ENCODE peak calls at places on chromosomes 16 and 17, in ten cellular contexts. L, W, E, V, M, A, O, T, D and G are unnamed samples. For H3K27me3, the result is how much of the 10 kb centered on the place peaks cover.

GRCh38 chr16:10551881-10552280 is 28.5 kb downstream of the EMP2 start:
- DNase-seq in L (no peak), W (no peak), E (no peak), V (no peak), M (no peak), A (no peak), O (no peak), T (no peak), D (no peak), G (no peak)

GRCh38 chr16:88532434-88533241 is 37.6 kb upstream of the ZC3H18 start:
- DNase-seq in L (no peak), W (no peak), E (no peak), V (no peak), M (no peak), A (no peak), O (no peak), T (no peak), D (no peak), G (no peak)

GRCh38 chr17:75524971-75525805 is at the start of gene LLGL2:
- DNase-seq in L (peak), W (peak), E (peak), V (peak), M (peak), A (peak), O (peak), T (no peak), D (no peak), G (peak)

GRCh38 chr16:65122974-65123845 is 1.3 kb upstream of the CDH11 start:
- DNase-seq in L (no peak), W (peak), E (no peak), V (no peak), M (peak), A (no peak), O (peak), T (peak), D (no peak), G (no peak)

GRCh38 chr16:83808573-83809014 is 816 bp downstream of the HSBP1 start:
- DNase-seq in L (no peak), W (no peak), E (no peak), V (no peak), M (no peak), A (no peak), O (no peak), T (peak), D (no peak), G (no peak)

GRCh38 chr16:57530104-57530522 is 6.3 kb downstream of the CCDC102A start:
- DNase-seq in L (no peak), W (no peak), E (no peak), V (no peak), M (peak), A (peak), O (peak), T (peak), D (peak), G (peak)

GRCh38 chr16:56681939-56682702 is at the start of gene MT1X:
- DNase-seq in L (peak), W (peak), E (peak), V (peak), M (peak), A (peak), O (peak), T (peak), D (peak), G (peak)

GRCh38 chr17:46010597-46011186 is 11.6 kb downstream of the STH start:
- DNase-seq in L (no peak), W (no peak), E (no peak), V (no peak), M (no peak), A (no peak), O (no peak), T (no peak), D (no peak), G (no peak)

GRCh38 chr16:68147438-68147837 is 62.3 kb downstream of the NFATC3 start:
- DNase-seq in L (no peak), W (no peak), E (no peak), V (no peak), M (no peak), A (no peak), O (no peak), T (no peak), D (no peak), G (no peak)

GRCh38 chr16:12087901-12088364 is 111.4 kb downstream of the SNX29 start:
- DNase-seq in L (no peak), W (peak), E (peak), V (peak), M (no peak), A (peak), O (peak), T (no peak), D (no peak), G (no peak)

GRCh38 chr16:85162478-85163277 is 50.4 kb upstream of the CIBAR2 start:
- DNase-seq in L (no peak), W (no peak), E (no peak), V (no peak), M (peak), A (no peak), O (peak), T (peak), D (peak), G (no peak)

GRCh38 chr16:87636741-87637140 is 34.4 kb downstream of the JPH3 start:
- DNase-seq in L (no peak), W (no peak), E (no peak), V (no peak), M (no peak), A (no peak), O (no peak), T (no peak), D (no peak), G (no peak)

GRCh38 chr17:73899839-73900238 is 255.6 kb upstream of the SDK2 start:
- DNase-seq in L (no peak), W (no peak), E (no peak), V (no peak), M (no peak), A (no peak), O (no peak), T (no peak), D (no peak), G (no peak)

GRCh38 chr16:89357055-89357454 is 133.3 kb downstream of the ANKRD11 start:
- DNase-seq in L (no peak), W (no peak), E (no peak), V (peak), M (no peak), A (no peak), O (no peak), T (no peak), D (no peak), G (no peak)

GRCh38 chr17:30570191-30570590 is 93.0 kb downstream of the GOSR1 start:
- DNase-seq in L (no peak), W (no peak), E (peak), V (no peak), M (no peak), A (no peak), O (no peak), T (no peak), D (no peak), G (no peak)

GRCh38 chr16:50311891-50312501 is 45.6 kb downstream of the ADCY7 start:
- DNase-seq in L (no peak), W (peak), E (no peak), V (no peak), M (no peak), A (no peak), O (no peak), T (peak), D (no peak), G (no peak)

GRCh38 chr17:62658136-62658535 is 30.7 kb downstream of the MRC2 start:
- DNase-seq in L (no peak), W (no peak), E (no peak), V (no peak), M (no peak), A (no peak), O (no peak), T (no peak), D (no peak), G (no peak)

GRCh38 chr16:78227855-78228254 is 128.4 kb downstream of the WWOX start:
- DNase-seq in L (no peak), W (no peak), E (no peak), V (no peak), M (no peak), A (no peak), O (no peak), T (no peak), D (no peak), G (no peak)

GRCh38 chr16:79805621-79806020 is 205.1 kb upstream of the MAF start:
- DNase-seq in L (no peak), W (no peak), E (no peak), V (no peak), M (no peak), A (no peak), O (no peak), T (no peak), D (no peak), G (no peak)

GRCh38 chr17:42459983-42460300 is 1.3 kb downstream of the ATP6V0A1 start:
- DNase-seq in L (no peak), W (no peak), E (no peak), V (peak), M (peak), A (no peak), O (no peak), T (no peak), D (no peak), G (no peak)

GRCh38 chr16:55204094-55204493 is 119.9 kb upstream of the IRX6 start:
- DNase-seq in L (no peak), W (no peak), E (no peak), V (no peak), M (no peak), A (no peak), O (no peak), T (no peak), D (no peak), G (no peak)

GRCh38 chr16:24598777-24599437 is 59.5 kb downstream of the RBBP6 start:
- DNase-seq in L (no peak), W (no peak), E (no peak), V (no peak), M (no peak), A (no peak), O (no peak), T (no peak), D (no peak), G (no peak)

DNA sequence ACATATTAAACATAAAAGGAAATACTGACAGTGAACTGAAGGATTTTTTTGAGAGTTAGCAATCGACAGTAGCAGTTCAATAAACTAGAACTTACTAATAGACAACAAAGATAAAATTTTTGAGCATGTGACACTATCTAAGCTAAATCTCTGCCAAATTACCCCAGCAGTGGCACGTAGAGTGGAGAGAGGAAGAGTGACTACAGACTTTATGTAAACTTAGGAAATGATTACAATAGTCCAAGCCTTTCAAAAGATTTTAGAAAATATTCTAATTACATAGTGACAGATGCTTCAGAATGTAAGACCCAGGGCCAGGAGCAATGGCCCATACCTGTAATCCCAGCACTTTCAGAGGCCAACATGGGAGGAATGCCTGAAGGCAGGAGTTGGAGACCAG is 52.4 kb downstream of the CFDP1 start:
- DNase-seq in L (no peak), W (no peak), E (no peak), V (peak), M (no peak), A (no peak), O (no peak), T (no peak), D (no peak), G (no peak)
- H3K27ac ChIP-seq in L (peak), W (no peak), E (no peak), V (peak), M (no peak), A (no peak), O (peak), T (no peak), D (no peak), G (no peak)

DNA sequence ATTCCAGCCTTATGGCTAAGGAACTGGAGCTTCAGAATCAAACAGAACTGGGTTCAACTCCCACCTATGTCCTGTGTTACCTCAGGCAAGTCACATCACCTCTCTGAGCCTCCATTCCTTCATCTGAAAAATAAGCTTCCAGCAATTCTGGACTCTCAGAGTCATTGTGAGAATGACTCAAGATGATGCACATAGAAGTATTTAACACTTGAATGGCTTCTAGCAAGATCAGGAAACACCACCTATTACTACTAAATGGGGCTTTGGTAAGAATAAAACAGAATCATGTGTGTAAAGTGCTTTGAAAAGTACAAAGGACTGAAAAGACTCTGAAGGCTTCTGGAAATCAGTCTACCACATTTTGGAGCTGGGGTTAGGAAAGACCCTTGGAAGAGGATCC is 30.8 kb upstream of the CALB2 start:
- DNase-seq in L (no peak), W (no peak), E (no peak), V (no peak), M (no peak), A (no peak), O (no peak), T (no peak), D (no peak), G (no peak)
- H3K27me3 ChIP-seq in L (under half), W (under half), E (under half), V (under half), M (under half), A (under half), O (under half), T (under half), D (under half), G (under half)

GRCh38 chr17:49373115-49373514 is 11.1 kb upstream of the ZNF652 start:
- DNase-seq in L (no peak), W (no peak), E (no peak), V (no peak), M (no peak), A (no peak), O (no peak), T (no peak), D (no peak), G (no peak)
- H3K27ac ChIP-seq in L (no peak), W (no peak), E (no peak), V (no peak), M (no peak), A (no peak), O (no peak), T (no peak), D (no peak), G (no peak)

GRCh38 chr17:71342726-71343125 is 778.1 kb upstream of the SOX9 start:
- DNase-seq in L (no peak), W (no peak), E (no peak), V (no peak), M (no peak), A (no peak), O (no peak), T (no peak), D (no peak), G (no peak)
- H3K27me3 ChIP-seq in L (under half), W (under half), E (under half), V (under half), M (under half), A (under half), O (under half), T (under half), D (under half), G (under half)

GRCh38 chr17:8622191-8622590 is 8.3 kb downstream of the MYH10 start:
- DNase-seq in L (no peak), W (no peak), E (no peak), V (no peak), M (no peak), A (no peak), O (no peak), T (no peak), D (no peak), G (no peak)
- H3K27ac ChIP-seq in L (no peak), W (no peak), E (no peak), V (no peak), M (no peak), A (no peak), O (no peak), T (peak), D (no peak), G (no peak)

DNA sequence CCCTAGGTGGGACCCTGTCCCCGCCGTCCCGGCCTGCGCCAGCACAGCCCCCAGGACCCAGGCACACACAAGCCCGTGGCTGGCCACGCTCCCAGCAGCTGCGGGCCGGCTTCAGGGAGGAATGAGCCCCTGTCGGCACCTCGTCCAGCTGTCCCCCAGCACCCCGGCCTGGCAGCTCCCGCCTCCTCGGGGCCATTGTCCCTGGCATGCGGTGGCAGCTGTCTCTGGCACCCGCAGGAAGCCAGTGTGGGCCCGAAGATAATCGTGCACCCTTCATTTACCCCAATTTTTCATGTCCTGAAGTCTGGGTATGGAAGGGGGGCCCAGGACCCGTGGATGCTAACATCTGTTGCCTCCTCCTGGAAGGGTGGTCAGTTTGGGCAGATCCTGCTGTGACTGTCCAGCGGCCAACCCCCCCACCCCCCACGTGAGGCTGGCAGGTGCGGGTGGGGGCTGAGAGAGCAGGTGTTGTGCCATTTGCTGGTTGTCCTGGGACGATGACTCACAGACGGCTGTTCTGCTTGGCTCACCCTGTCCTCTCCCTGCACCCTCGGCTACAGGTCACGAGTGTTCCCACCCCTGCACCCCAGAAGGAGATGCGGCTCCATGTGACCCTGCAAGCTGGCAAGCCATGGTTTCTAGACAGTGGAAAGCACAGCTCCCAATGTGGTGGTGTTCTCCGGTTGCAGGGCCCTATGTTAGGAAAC is 4.0 kb upstream of the LMF1 start:
- DNase-seq in L (no peak), W (no peak), E (no peak), V (no peak), M (no peak), A (no peak), O (no peak), T (no peak), D (no peak), G (no peak)
- H3K27me3 ChIP-seq in L (under half), W (under half), E (under half), V (under half), M (under half), A (under half), O (under half), T (under half), D (under half), G (under half)

DNA sequence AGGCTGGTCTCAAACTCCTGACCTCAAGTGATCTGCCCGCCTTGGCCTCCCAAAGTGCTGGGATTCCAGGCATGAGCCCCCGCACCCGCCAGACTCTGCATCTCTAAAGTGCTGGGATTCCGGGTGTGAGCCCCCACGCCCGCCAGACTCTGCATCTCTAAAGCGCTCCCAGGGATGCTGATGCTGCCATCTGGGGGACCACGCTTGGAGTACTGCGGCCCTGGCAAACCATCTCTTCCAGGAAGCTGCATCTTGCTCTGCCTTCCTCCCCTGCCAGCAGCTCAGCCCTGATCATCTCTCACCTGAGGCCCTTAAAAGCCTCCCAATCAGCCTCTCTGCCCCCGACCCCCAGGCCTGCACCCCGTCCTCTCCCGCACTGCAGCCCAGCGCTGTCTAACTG is 4.1 kb downstream of the CEP295NL start:
- DNase-seq in L (no peak), W (no peak), E (no peak), V (no peak), M (no peak), A (no peak), O (no peak), T (no peak), D (no peak), G (no peak)
- H3K27ac ChIP-seq in L (peak), W (no peak), E (peak), V (no peak), M (no peak), A (no peak), O (peak), T (peak), D (no peak), G (no peak)

GRCh38 chr17:66941249-66941648 is 23.3 kb upstream of the CACNG4 start:
- DNase-seq in L (no peak), W (no peak), E (no peak), V (no peak), M (no peak), A (no peak), O (no peak), T (no peak), D (no peak), G (no peak)

GRCh38 chr17:66943484-66943883 is 21.0 kb upstream of the CACNG4 start:
- DNase-seq in L (no peak), W (no peak), E (no peak), V (no peak), M (no peak), A (no peak), O (no peak), T (no peak), D (no peak), G (no peak)

GRCh38 chr17:66942453-66943264 is 21.8 kb upstream of the CACNG4 start:
- DNase-seq in L (no peak), W (no peak), E (no peak), V (no peak), M (no peak), A (no peak), O (no peak), T (no peak), D (no peak), G (no peak)

GRCh38 chr17:66939461-66940114 is 24.9 kb upstream of the CACNG4 start:
- DNase-seq in L (no peak), W (no peak), E (no peak), V (no peak), M (no peak), A (no peak), O (no peak), T (no peak), D (no peak), G (no peak)

GRCh38 chr17:66941773-66942452 is 22.6 kb upstream of the CACNG4 start:
- DNase-seq in L (no peak), W (no peak), E (peak), V (no peak), M (no peak), A (no peak), O (no peak), T (no peak), D (no peak), G (no peak)
- H3K27me3 ChIP-seq in L (under half), W (under half), E (under half), V (under half), M (under half), A (under half), O (half or more), T (under half), D (under half), G (under half)